ENCODE peak calls at places on chromosome 17, in seven cellular contexts. One of them, this sample, is unnamed.

GRCh38 chr17:27280527-27280926 is 13.4 kb upstream of the WSB1 start:
- DNase-seq in HFFc6: no peak
- DNase-seq in neural crest cell: no peak
- DNase-seq in GM12878: no peak
- DNase-seq in A673: no peak
- DNase-seq in tibial artery: no peak
- DNase-seq in HFF-Myc: no peak
- DNase-seq in this sample: no peak

GRCh38 chr17:72700226-72700625 is 392.3 kb downstream of the SLC39A11 start:
- DNase-seq in HFFc6: no peak
- DNase-seq in A673: no peak
- DNase-seq in HFF-Myc: no peak
- DNase-seq in tibial artery: no peak
- DNase-seq in neural crest cell: no peak
- DNase-seq in GM12878: no peak
- DNase-seq in this sample: no peak

GRCh38 chr17:65163990-65164495 is 26.9 kb downstream of the RGS9 start:
- DNase-seq in tibial artery: no peak
- DNase-seq in GM12878: no peak
- DNase-seq in neural crest cell: no peak
- DNase-seq in HFFc6: peak
- DNase-seq in HFF-Myc: peak
- DNase-seq in A673: no peak
- DNase-seq in this sample: no peak

GRCh38 chr17:2684549-2684948 is 27.0 kb downstream of the CLUH start:
- DNase-seq in tibial artery: peak
- DNase-seq in GM12878: no peak
- DNase-seq in HFFc6: no peak
- DNase-seq in A673: no peak
- DNase-seq in HFF-Myc: no peak
- DNase-seq in neural crest cell: no peak
- DNase-seq in this sample: peak

GRCh38 chr17:60098578-60098977 is 19.9 kb upstream of the HEATR6 start:
- DNase-seq in neural crest cell: no peak
- DNase-seq in HFFc6: no peak
- DNase-seq in tibial artery: no peak
- DNase-seq in HFF-Myc: no peak
- DNase-seq in A673: no peak
- DNase-seq in GM12878: no peak
- DNase-seq in this sample: no peak

GRCh38 chr17:351875-352420 is 659 bp downstream of the RPH3AL start:
- DNase-seq in HFF-Myc: no peak
- DNase-seq in HFFc6: no peak
- DNase-seq in A673: no peak
- DNase-seq in GM12878: no peak
- DNase-seq in tibial artery: no peak
- DNase-seq in neural crest cell: no peak
- DNase-seq in this sample: no peak

GRCh38 chr17:49836111-49837030 is 11.5 kb downstream of the TAC4 start:
- DNase-seq in A673: peak
- DNase-seq in HFFc6: no peak
- DNase-seq in tibial artery: no peak
- DNase-seq in neural crest cell: no peak
- DNase-seq in GM12878: no peak
- DNase-seq in HFF-Myc: no peak
- DNase-seq in this sample: no peak

GRCh38 chr17:82911822-82912221 is 72.0 kb upstream of the ZNF750 start:
- DNase-seq in A673: no peak
- DNase-seq in GM12878: no peak
- DNase-seq in HFFc6: no peak
- DNase-seq in HFF-Myc: no peak
- DNase-seq in neural crest cell: no peak
- DNase-seq in tibial artery: peak
- DNase-seq in this sample: no peak

DNA sequence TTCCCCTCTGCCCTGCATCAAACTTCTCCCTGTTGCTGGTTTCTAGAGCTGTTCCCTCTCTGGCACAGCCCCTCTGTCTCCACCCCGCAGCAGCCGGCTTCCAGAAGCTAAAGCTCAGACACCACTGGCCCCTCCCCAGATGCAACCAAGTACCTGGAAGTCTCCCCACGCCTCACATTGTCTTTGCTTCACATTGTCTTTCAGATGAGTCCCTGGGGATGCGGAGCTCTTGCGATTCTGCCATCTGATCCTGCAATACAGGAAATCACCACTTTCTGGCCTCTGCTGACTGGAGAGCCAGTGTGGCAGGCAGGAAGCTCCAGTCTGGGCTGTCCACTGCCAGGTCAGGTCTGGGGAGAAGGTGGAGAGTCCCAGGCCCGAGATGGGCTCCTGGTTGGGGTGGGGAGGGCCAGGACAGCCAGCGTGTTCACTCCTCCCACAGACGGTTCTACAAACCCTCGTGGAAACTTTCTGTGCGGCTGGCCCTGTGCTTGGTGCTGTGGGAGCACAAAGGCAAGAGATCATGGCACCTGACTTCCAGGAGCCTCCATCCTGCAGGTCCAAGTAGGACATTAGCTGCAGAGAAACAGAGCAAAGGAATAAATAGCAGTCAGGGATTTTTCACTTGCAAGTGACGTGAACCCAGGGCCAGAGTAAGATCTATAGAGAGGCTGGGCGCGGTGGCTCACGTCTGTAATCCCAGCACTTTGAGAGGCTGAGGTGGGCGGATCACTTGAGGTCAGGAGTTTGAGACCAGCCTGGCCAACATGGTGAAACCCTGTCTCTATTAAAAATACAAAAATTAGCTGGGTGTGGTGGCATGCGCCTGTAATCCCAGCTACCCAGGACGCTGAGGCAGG is 47.9 kb upstream of the MAP3K14 start:
- DNase-seq in HFF-Myc: no peak
- DNase-seq in HFFc6: no peak
- DNase-seq in GM12878: no peak
- DNase-seq in A673: peak
- DNase-seq in tibial artery: no peak
- DNase-seq in neural crest cell: no peak
- DNase-seq in this sample: peak
- TF ChIP-seq CTCF in HFF-Myc: no peak
- TF ChIP-seq CTCF in HFFc6: no peak
- TF ChIP-seq CTCF in GM12878: no peak
- TF ChIP-seq CTCF in A673: no peak
- TF ChIP-seq CTCF in tibial artery: no peak
- TF ChIP-seq CTCF in neural crest cell: no peak
- TF ChIP-seq CTCF in this sample: no peak

GRCh38 chr17:42744806-42745617 is at the start of gene EZH1:
- DNase-seq in neural crest cell: peak
- DNase-seq in A673: peak
- DNase-seq in tibial artery: peak
- DNase-seq in HFFc6: peak
- DNase-seq in HFF-Myc: peak
- DNase-seq in GM12878: peak
- DNase-seq in this sample: peak

GRCh38 chr17:42748202-42748905 is 3.5 kb upstream of the EZH1 start:
- DNase-seq in neural crest cell: no peak
- DNase-seq in HFF-Myc: no peak
- DNase-seq in HFFc6: no peak
- DNase-seq in GM12878: no peak
- DNase-seq in tibial artery: peak
- DNase-seq in A673: no peak
- DNase-seq in this sample: no peak

GRCh38 chr17:42740699-42741098 is 4.1 kb downstream of the EZH1 start:
- DNase-seq in tibial artery: no peak
- DNase-seq in GM12878: no peak
- DNase-seq in A673: no peak
- DNase-seq in HFF-Myc: no peak
- DNase-seq in HFFc6: no peak
- DNase-seq in neural crest cell: no peak
- DNase-seq in this sample: no peak

GRCh38 chr17:42744283-42744805 is 496 bp downstream of the EZH1 start:
- DNase-seq in HFFc6: peak
- DNase-seq in tibial artery: peak
- DNase-seq in A673: peak
- DNase-seq in neural crest cell: no peak
- DNase-seq in HFF-Myc: peak
- DNase-seq in GM12878: peak
- DNase-seq in this sample: peak

DNA sequence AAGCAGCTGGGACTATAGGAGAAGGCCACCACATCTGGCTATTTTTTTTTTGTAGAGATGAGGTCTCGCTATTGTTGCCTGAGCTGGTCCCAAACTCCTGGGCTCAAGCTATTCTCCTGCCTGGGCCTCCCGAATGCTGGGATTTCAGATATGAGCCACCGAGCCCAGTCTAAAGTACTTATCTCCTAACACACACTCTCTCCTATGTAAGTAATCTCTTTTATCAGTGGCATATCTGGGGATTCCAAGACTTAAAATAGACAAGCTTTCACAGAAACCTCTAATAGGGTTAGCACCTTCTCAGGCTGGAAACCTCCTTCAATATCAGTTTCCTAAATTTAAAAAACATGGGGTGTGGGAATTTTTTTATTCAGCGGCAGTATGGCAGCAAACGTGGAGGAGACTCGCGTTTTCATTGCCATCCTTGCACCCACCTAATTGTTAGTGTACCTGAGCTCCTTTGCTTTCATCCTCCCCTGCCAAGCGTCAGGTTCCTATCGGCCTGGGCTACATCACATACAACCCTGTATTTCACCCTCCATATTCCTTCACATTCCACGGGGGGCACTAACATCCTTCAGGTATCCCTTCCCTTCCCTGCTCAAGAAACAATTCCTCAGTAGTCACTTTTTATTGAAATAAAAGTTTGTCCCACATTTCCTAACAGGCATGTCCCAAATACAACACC is 1.1 kb downstream of the EZH1 start:
- DNase-seq in HFF-Myc: peak
- DNase-seq in HFFc6: no peak
- DNase-seq in tibial artery: no peak
- DNase-seq in GM12878: no peak
- DNase-seq in A673: peak
- DNase-seq in neural crest cell: no peak
- DNase-seq in this sample: no peak
- TF ChIP-seq CTCF in HFF-Myc: no peak
- TF ChIP-seq CTCF in HFFc6: peak
- TF ChIP-seq CTCF in tibial artery: no peak
- TF ChIP-seq CTCF in GM12878: no peak
- TF ChIP-seq CTCF in A673: peak
- TF ChIP-seq CTCF in neural crest cell: peak
- TF ChIP-seq CTCF in this sample: no peak

GRCh38 chr17:14731591-14731990 is 430.7 kb downstream of the HS3ST3B1 start:
- DNase-seq in HFF-Myc: no peak
- DNase-seq in GM12878: no peak
- DNase-seq in tibial artery: no peak
- DNase-seq in HFFc6: no peak
- DNase-seq in A673: no peak
- DNase-seq in neural crest cell: no peak
- DNase-seq in this sample: no peak

GRCh38 chr17:14724770-14725169 is 423.9 kb downstream of the HS3ST3B1 start:
- DNase-seq in tibial artery: no peak
- DNase-seq in neural crest cell: no peak
- DNase-seq in GM12878: no peak
- DNase-seq in HFF-Myc: no peak
- DNase-seq in HFFc6: no peak
- DNase-seq in A673: no peak
- DNase-seq in this sample: no peak

GRCh38 chr17:14719942-14720341 is 419.1 kb downstream of the HS3ST3B1 start:
- DNase-seq in A673: no peak
- DNase-seq in tibial artery: no peak
- DNase-seq in HFF-Myc: no peak
- DNase-seq in GM12878: no peak
- DNase-seq in neural crest cell: no peak
- DNase-seq in HFFc6: no peak
- DNase-seq in this sample: no peak

GRCh38 chr17:14730821-14731220 is 429.9 kb downstream of the HS3ST3B1 start:
- DNase-seq in HFF-Myc: no peak
- DNase-seq in neural crest cell: no peak
- DNase-seq in HFFc6: no peak
- DNase-seq in tibial artery: no peak
- DNase-seq in GM12878: no peak
- DNase-seq in A673: no peak
- DNase-seq in this sample: no peak

DNA sequence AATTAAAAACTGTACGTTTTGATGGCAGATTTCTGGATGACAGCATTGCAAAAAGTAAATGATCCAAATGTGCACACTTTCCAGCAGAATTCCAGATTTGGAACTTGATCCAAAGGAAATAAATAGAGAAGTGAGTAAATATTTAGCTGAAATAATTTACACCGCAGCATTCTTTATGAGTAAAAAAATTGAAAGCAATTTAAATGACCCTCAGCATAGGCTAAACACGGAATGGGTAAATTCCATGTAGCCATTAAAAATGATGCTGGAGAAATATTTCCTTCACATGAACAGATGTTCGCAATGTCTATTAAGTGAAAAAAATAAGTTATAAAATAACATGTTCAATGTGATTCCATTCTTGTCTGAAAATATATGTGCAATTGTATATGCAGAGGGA is 424.8 kb downstream of the HS3ST3B1 start:
- DNase-seq in neural crest cell: no peak
- DNase-seq in A673: no peak
- DNase-seq in HFFc6: no peak
- DNase-seq in HFF-Myc: no peak
- DNase-seq in GM12878: no peak
- DNase-seq in tibial artery: no peak
- DNase-seq in this sample: no peak
- TF ChIP-seq CTCF in neural crest cell: no peak
- TF ChIP-seq CTCF in A673: no peak
- TF ChIP-seq CTCF in HFFc6: no peak
- TF ChIP-seq CTCF in HFF-Myc: no peak
- TF ChIP-seq CTCF in GM12878: no peak
- TF ChIP-seq CTCF in tibial artery: no peak
- TF ChIP-seq CTCF in this sample: no peak

GRCh38 chr17:37417852-37418251 is 11.2 kb downstream of the TADA2A start:
- DNase-seq in tibial artery: no peak
- DNase-seq in neural crest cell: no peak
- DNase-seq in A673: no peak
- DNase-seq in GM12878: no peak
- DNase-seq in HFF-Myc: no peak
- DNase-seq in HFFc6: no peak
- DNase-seq in this sample: no peak

GRCh38 chr17:37410357-37410756 is 3.7 kb downstream of the TADA2A start:
- DNase-seq in HFF-Myc: no peak
- DNase-seq in GM12878: no peak
- DNase-seq in tibial artery: no peak
- DNase-seq in neural crest cell: no peak
- DNase-seq in A673: no peak
- DNase-seq in HFFc6: no peak
- DNase-seq in this sample: no peak

DNA sequence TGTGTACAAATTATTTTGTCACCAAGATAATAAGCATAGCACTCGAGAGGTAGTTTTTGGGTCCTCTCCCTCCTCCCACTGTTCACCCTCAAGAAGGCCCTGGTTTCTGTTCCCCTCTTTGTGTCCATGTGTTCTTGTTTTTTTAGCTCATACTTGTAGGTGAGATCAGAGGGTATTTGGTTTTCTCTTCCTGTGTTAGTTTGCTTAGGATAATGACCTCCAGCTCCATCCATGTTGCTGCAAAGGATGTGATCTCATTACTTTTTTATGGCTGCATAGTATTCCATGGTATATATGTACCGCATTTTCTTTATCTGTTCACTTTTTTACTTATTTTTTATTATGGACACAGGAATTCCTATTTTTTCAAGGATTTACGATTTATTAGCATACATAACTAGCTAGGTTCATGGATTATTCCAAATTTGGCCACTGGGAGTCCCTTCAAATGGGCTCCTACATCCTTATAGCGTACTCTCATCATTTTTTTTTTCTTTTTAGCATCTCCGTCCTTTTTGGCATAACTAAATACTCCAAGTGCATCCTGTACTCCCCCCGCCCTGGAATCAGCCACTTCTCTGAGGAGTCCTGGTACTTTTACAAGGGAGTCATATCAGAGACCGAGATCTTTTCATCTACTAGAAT is 7.3 kb downstream of the TADA2A start:
- DNase-seq in tibial artery: no peak
- DNase-seq in GM12878: no peak
- DNase-seq in neural crest cell: no peak
- DNase-seq in A673: peak
- DNase-seq in HFFc6: peak
- DNase-seq in HFF-Myc: no peak
- DNase-seq in this sample: no peak
- TF ChIP-seq CTCF in tibial artery: no peak
- TF ChIP-seq CTCF in GM12878: no peak
- TF ChIP-seq CTCF in neural crest cell: peak
- TF ChIP-seq CTCF in A673: peak
- TF ChIP-seq CTCF in HFFc6: peak
- TF ChIP-seq CTCF in HFF-Myc: peak
- TF ChIP-seq CTCF in this sample: no peak